ENCODE peak calls at places on chromosomes 16 and 17, in five cellular contexts. M, K, U, Q and S are unnamed samples.

GRCh38 chr17:82416771-82417170 is 1.4 kb upstream of the HEXD start:
- DNase-seq in Q (no peak), U (no peak), M (no peak), K (no peak), S (no peak)

GRCh38 chr16:46897471-46897870 is 13.3 kb downstream of the GPT2 start:
- DNase-seq in K (no peak), U (peak; percentile 51), Q (no peak), M (no peak), S (no peak)

GRCh38 chr17:7704601-7705268 is at the start of gene EFNB3:
- DNase-seq in K (no peak), Q (no peak), U (no peak), M (no peak), S (peak; percentile 53)

GRCh38 chr16:84751947-84752346 is 52.1 kb downstream of the USP10 start:
- DNase-seq in K (no peak), Q (no peak), M (no peak), U (no peak), S (no peak)

GRCh38 chr17:81094224-81094743 is 59.3 kb downstream of the BAIAP2 start:
- DNase-seq in M (no peak), U (no peak), K (peak; percentile 40), Q (no peak), S (no peak)

GRCh38 chr17:19978206-19978802 is 676 bp upstream of the AKAP10 start:
- DNase-seq in U (no peak), K (no peak), M (no peak), Q (no peak), S (no peak)

GRCh38 chr17:61164517-61164916 is 235.1 kb upstream of the TBX2 start:
- DNase-seq in M (no peak), U (no peak), Q (no peak), K (no peak), S (no peak)

GRCh38 chr17:34311291-34311690 is 7.9 kb upstream of the CCL8 start:
- DNase-seq in U (no peak), M (no peak), K (no peak), Q (no peak), S (no peak)

GRCh38 chr17:81578038-81578441 is 25.9 kb upstream of the FAAP100 start:
- DNase-seq in Q (no peak), K (no peak), U (no peak), M (no peak), S (no peak)